ENCODE peak calls at places on chromosomes 7 and 10, in four cellular contexts. L is lung, W is HFF-Myc, G is HepG2. V is an unnamed sample.

GRCh38 chr10:35749230-35749629 is 107.1 kb upstream of the FZD8 start:
- DNase-seq in L (no peak), W (no peak), G (no peak), V (no peak)

GRCh38 chr7:96675548-96675947 is 34.1 kb downstream of the SEM1 start:
- DNase-seq in L (no peak), W (no peak), G (no peak), V (no peak)

GRCh38 chr10:132186488-132187413 is at the start of gene DPYSL4:
- DNase-seq in L (no peak), W (no peak), G (no peak), V (no peak)

GRCh38 chr7:2092279-2092678 is 140.5 kb downstream of the MAD1L1 start:
- DNase-seq in L (no peak), W (no peak), G (no peak), V (no peak)

GRCh38 chr10:57955076-57955475 is 312.6 kb downstream of the IPMK start:
- DNase-seq in L (no peak), W (no peak), G (no peak), V (no peak)

GRCh38 chr7:131106681-131107342 is 220.9 kb upstream of the MKLN1 start:
- DNase-seq in L (peak; percentile 45), W (no peak), G (no peak), V (no peak)

GRCh38 chr7:23474829-23475578 is 4.7 kb upstream of the IGF2BP3 start:
- DNase-seq in L (no peak), W (no peak), G (no peak), V (no peak)

GRCh38 chr7:30911561-30911969 is at the start of gene AQP1:
- DNase-seq in L (peak; percentile 90), W (no peak), G (no peak), V (no peak)

GRCh38 chr10:121418126-121418777 is 180.0 kb downstream of the FGFR2 start:
- DNase-seq in L (no peak), W (no peak), G (no peak), V (no peak)

GRCh38 chr7:42886129-42886528 is 25.7 kb downstream of the C7orf25 start:
- DNase-seq in L (no peak), W (no peak), G (no peak), V (no peak)

GRCh38 chr10:69843923-69844322 is 42.2 kb downstream of the COL13A1 start:
- DNase-seq in L (no peak), W (no peak), G (no peak), V (no peak)

GRCh38 chr7:113976508-113976907 is 57.7 kb upstream of the PPP1R3A start:
- DNase-seq in L (no peak), W (no peak), G (no peak), V (no peak)

GRCh38 chr7:132526111-132526741 is 50.0 kb downstream of the PLXNA4 start:
- DNase-seq in L (no peak), W (no peak), G (no peak), V (no peak)

GRCh38 chr10:91514025-91514424 is 103.9 kb downstream of the HECTD2 start:
- DNase-seq in L (no peak), W (no peak), G (no peak), V (no peak)

GRCh38 chr7:2017483-2017891 is 215.3 kb downstream of the MAD1L1 start:
- DNase-seq in L (no peak), W (no peak), G (no peak), V (no peak)

GRCh38 chr7:141430426-141431142 is 120.6 kb upstream of the AGK start:
- DNase-seq in L (no peak), W (no peak), G (no peak), V (no peak)

GRCh38 chr10:93752761-93753160 is 5.0 kb upstream of the LGI1 start:
- DNase-seq in L (no peak), W (peak; percentile 43), G (no peak), V (no peak)

GRCh38 chr7:125495997-125496396 is 566.4 kb upstream of the POT1 start:
- DNase-seq in L (no peak), W (no peak), G (no peak), V (no peak)

GRCh38 chr7:132309102-132309805 is 267.0 kb downstream of the PLXNA4 start:
- DNase-seq in L (no peak), W (no peak), G (no peak), V (no peak)

GRCh38 chr7:4815121-4815520 is 39.7 kb downstream of the AP5Z1 start:
- DNase-seq in L (no peak), W (no peak), G (no peak), V (no peak)

GRCh38 chr7:4816419-4817080 is 41.1 kb downstream of the AP5Z1 start:
- DNase-seq in L (no peak), W (no peak), G (no peak), V (no peak)

GRCh38 chr7:4817178-4817905 is 41.9 kb downstream of the AP5Z1 start:
- DNase-seq in L (no peak), W (no peak), G (no peak), V (no peak)

GRCh38 chr7:4814463-4814862 is 39.0 kb downstream of the AP5Z1 start:
- DNase-seq in L (no peak), W (no peak), G (no peak), V (no peak)

GRCh38 chr7:4815609-4816418 is 40.4 kb downstream of the AP5Z1 start:
- DNase-seq in L (no peak), W (no peak), G (no peak), V (no peak)
- TF ChIP-seq CTCF in L (no peak), W (no peak), G (peak; percentile 60), V (no peak)

GRCh38 chr10:102661614-102662133 is 17.4 kb downstream of the TRIM8 start:
- DNase-seq in L (no peak), W (no peak), G (no peak), V (no peak)

GRCh38 chr10:102657451-102657850 is 13.2 kb downstream of the TRIM8 start:
- DNase-seq in L (no peak), W (no peak), G (no peak), V (no peak)

GRCh38 chr10:102658802-102659201 is 14.5 kb downstream of the TRIM8 start:
- DNase-seq in L (no peak), W (no peak), G (no peak), V (no peak)

GRCh38 chr10:102657984-102658724 is 13.9 kb downstream of the TRIM8 start:
- DNase-seq in L (peak; percentile 87), W (no peak), G (no peak), V (peak; percentile 87)

DNA sequence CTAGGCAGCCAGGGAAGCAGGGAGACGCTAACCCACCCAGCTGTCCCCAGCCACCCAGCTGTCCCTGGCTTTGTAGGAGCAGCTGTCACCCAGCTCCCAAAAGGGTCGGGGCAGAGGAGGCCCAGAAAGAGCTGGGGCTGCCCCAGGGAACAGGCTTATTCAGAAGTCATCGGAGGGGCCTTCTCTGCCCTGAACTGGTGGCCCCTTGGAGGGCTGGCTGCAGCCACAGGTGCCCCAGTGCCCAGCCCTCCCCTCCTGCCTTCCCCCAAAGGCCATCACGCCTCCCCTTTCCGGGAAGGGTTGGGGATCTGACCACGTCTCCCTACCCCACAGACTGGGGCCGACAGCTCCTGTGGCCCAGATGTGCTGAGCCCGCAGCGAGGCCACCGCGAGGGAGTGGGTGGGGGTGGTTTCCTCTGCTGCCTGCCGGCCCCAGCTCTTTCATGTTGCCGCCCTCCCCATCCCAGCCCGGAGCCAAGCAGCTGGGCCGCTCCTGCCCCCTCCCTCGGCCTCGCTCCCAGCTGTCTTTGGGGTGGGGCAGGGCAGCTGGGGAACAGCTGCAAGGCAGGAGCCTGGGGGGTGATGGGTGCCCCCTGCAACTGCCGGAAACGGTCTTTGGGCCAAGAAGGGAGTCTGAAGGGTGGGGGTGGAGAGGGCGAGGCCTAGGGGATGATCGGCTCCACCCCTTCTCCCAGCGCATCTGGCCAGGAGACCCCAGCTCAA is 16.8 kb downstream of the TRIM8 start:
- DNase-seq in L (peak; percentile 63), W (no peak), G (peak; percentile 72), V (no peak)
- H3K4me3 ChIP-seq in L (no peak overlapping the region), W (no peak overlapping the region), G (peak overlapping the region; percentile 45), V (no peak overlapping the region)

DNA sequence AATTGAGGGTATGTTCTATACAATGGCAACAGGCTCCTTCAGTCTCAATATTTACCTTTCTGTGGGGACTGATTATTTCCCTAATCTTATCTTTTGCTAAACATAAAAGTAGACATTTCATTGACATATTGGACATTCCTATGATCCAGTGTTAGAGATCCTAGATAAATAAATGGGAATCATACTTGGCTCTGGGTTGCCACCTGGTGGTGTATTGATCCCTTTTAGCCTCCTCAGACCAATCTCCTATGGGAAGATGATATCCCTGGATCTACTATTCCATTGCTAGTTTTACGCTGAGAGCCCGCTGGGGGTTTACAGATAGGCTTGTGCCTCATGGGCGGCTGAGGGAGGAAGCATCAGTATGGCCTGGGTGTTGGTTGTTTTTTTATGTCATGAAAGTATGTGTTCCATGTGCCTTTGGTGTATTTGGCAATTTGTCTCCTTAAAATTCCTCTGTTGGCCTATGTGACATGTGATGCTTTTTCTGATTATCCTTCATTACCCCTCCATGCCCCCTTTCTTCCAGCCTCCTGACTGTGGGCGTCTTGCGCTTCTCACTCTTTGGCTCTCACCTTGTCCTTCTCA is 18.8 kb downstream of the CELF2 start:
- DNase-seq in L (no peak), W (peak; percentile 26), G (peak; percentile 11), V (peak; percentile 23)
- TF ChIP-seq CTCF in L (peak; percentile 24), W (peak; percentile 56), G (peak; percentile 44), V (peak; percentile 60)

GRCh38 chr7:27165089-27165654 is at the start of gene HOXA9:
- DNase-seq in L (no peak), W (no peak), G (no peak), V (no peak)
- H3K4me3 ChIP-seq in L (peak within 1 kb of the TSS; percentile 36), W (peak within 1 kb of the TSS; percentile 83), G (peak within 1 kb of the TSS; percentile 44), V (peak within 1 kb of the TSS; percentile 9)

DNA sequence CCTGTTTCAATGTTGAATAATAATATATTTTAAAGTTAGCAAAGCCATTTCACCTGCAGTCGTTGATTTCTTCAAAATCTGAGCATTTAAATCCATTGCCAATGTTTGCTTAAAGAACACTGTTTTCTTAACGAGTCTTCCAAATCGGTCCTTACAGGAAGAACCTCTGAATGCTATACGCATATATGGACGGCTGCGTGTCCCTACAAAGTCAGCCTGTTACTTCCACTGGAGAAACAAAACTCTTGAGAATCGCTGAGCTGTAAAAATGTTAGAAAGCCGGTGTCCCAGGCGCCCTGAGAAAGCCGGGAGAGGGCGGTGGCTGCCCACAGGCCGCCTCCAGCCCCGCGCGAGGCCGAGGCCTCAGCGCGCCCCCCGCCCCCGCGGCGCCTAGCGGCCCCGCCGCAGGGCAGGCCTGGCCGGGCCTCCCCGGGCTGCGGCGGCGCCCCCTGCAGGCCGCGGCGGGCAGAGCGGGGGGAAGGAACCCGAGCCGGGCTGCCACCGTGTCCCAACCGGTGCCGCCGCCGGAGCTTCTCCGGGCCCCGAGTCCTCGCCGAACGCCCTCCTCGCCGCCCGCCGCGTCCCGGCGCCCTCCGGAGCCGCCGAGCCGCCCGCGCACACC is at the start of gene FHIP2A:
- DNase-seq in L (peak; percentile 78), W (no peak), G (peak; percentile 43), V (no peak)
- TF ChIP-seq CTCF in L (peak; percentile 17), W (peak; percentile 15), G (peak; percentile 52), V (peak; percentile 89)

DNA sequence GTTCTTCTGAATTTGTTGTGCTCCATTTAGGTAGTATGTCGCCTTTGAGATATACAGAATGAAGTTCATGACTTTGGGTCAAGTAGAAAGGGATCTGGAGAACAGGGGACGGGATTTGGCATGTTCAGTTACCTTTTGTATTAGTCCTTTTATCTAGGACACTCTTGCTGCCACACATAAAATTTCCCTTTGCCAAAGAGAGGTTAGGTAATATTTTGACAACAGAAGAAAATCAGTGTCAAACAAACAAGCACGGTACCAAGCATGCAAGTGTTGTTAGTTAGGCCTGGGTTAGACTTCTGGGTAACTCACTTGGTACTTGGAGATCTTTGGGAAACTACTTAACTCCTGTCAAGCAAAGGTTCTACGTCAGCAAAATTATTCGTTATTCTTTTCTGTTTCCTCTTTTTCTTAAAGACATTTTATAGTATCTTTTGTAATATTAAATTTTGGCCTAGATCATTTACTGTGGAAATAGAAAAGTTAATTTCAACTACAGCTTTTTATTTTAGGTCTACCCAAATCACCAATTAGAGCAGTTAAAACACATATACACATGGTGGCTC is 116.7 kb downstream of the PLXDC2 start:
- DNase-seq in L (no peak), W (no peak), G (no peak), V (no peak)
- H3K4me3 ChIP-seq in L (no peak overlapping the region), W (no peak overlapping the region), G (no peak overlapping the region), V (no peak overlapping the region)